ENCODE peak calls at places on chromosome 13, in nine cellular contexts. F is heart right ventricle, X is neural progenitor cell, W is mesenchymal stem cell, M is astrocyte, B is H7, D is A549, T is upper lobe of right lung, K is cardiac fibroblast. V is an unnamed sample.

GRCh38 chr13:103794526-103794925 is 728.3 kb upstream of the SLC10A2 start:
- DNase-seq in T (no peak), K (no peak), X (peak; percentile 18), B (no peak), W (no peak), F (no peak), M (no peak), D (no peak), V (no peak)

GRCh38 chr13:60591348-60591747 is 194.3 kb downstream of the TDRD3 start:
- DNase-seq in T (no peak), D (no peak), K (peak; percentile 78), M (peak; percentile 98), X (no peak), B (no peak), F (no peak), W (no peak), V (peak; percentile 28)

GRCh38 chr13:38024431-38024830 is 154.9 kb upstream of the TRPC4 start:
- DNase-seq in T (no peak), F (no peak), K (peak; percentile 42), M (peak; percentile 43), X (no peak), W (no peak), D (no peak), B (no peak), V (peak; percentile 3)

GRCh38 chr13:94988654-94989053 is 276.3 kb upstream of the SOX21 start:
- DNase-seq in T (no peak), B (peak; percentile 23), M (no peak), D (peak; percentile 37), F (no peak), X (peak; percentile 40), K (no peak), W (peak; percentile 7), V (peak; percentile 20)

GRCh38 chr13:94335786-94336357 is 143.6 kb downstream of the DCT start:
- DNase-seq in M (no peak), W (no peak), D (no peak), K (no peak), F (no peak), X (no peak), B (no peak), T (no peak), V (no peak)

GRCh38 chr13:28402057-28402381 is 92.9 kb downstream of the FLT1 start:
- DNase-seq in D (no peak), T (no peak), F (no peak), M (no peak), K (no peak), B (no peak), X (no peak), W (no peak), V (no peak)

GRCh38 chr13:73803997-73804396 is 330.2 kb downstream of the KLF12 start:
- DNase-seq in M (peak; percentile 58), D (peak; percentile 16), K (peak; percentile 62), F (no peak), B (no peak), W (peak; percentile 47), X (no peak), T (no peak), V (peak; percentile 30)

GRCh38 chr13:51924756-51925544 is 63.2 kb downstream of the CCDC70 start:
- DNase-seq in B (no peak), K (no peak), W (no peak), F (no peak), M (no peak), X (no peak), T (no peak), D (no peak), V (no peak)

GRCh38 chr13:32639502-32640105 is 53.4 kb downstream of the PDS5B start:
- DNase-seq in W (peak; percentile 67), T (no peak), K (peak; percentile 81), X (peak; percentile 59), F (no peak), M (peak; percentile 50), D (peak; percentile 57), B (peak; percentile 29), V (peak; percentile 79)

GRCh38 chr13:83634601-83635000 is 247.7 kb downstream of the SLITRK1 start:
- DNase-seq in T (no peak), M (no peak), D (no peak), W (no peak), X (peak; percentile 5), B (no peak), K (no peak), F (no peak), V (no peak)

GRCh38 chr13:51955841-51956603 is 55.2 kb downstream of the ATP7B start:
- DNase-seq in B (no peak), D (no peak), T (no peak), W (peak; percentile 5), M (no peak), X (no peak), F (no peak), K (no peak), V (no peak)

GRCh38 chr13:57846600-57847173 is 215.1 kb downstream of the PCDH17 start:
- DNase-seq in T (no peak), F (no peak), M (no peak), X (no peak), W (no peak), D (no peak), K (no peak), B (no peak), V (no peak)

GRCh38 chr13:26706381-26706780 is 54.2 kb downstream of the GPR12 start:
- DNase-seq in X (no peak), B (no peak), M (no peak), K (no peak), D (no peak), W (no peak), F (no peak), T (no peak), V (no peak)

GRCh38 chr13:110251227-110251791 is 55.6 kb downstream of the COL4A1 start:
- DNase-seq in X (no peak), F (no peak), B (no peak), K (no peak), W (no peak), D (no peak), T (no peak), M (no peak), V (no peak)

GRCh38 chr13:64446372-64446771 is 2783.8 kb downstream of the PCDH9 start:
- DNase-seq in D (peak; percentile 20), X (no peak), B (peak; percentile 13), W (no peak), K (peak; percentile 35), F (no peak), M (no peak), T (no peak), V (no peak)

GRCh38 chr13:68697551-68697950 is 1410.1 kb upstream of the ATXN8OS start:
- DNase-seq in B (no peak), D (no peak), W (peak; percentile 42), T (no peak), M (peak; percentile 59), X (no peak), F (no peak), K (no peak), V (no peak)

GRCh38 chr13:106112191-106112590 is 423.3 kb downstream of the EFNB2 start:
- DNase-seq in F (no peak), K (no peak), D (no peak), X (no peak), T (no peak), W (no peak), M (no peak), B (no peak), V (no peak)

GRCh38 chr13:57716295-57716694 is 84.8 kb downstream of the PCDH17 start:
- DNase-seq in X (no peak), M (no peak), F (no peak), D (no peak), T (no peak), W (no peak), K (no peak), B (peak; percentile 6), V (no peak)

GRCh38 chr13:60590775-60591174 is 193.8 kb downstream of the TDRD3 start:
- DNase-seq in X (no peak), B (no peak), D (no peak), M (peak; percentile 72), W (no peak), T (no peak), K (no peak), F (no peak), V (no peak)

GRCh38 chr13:82867284-82867683 is 1015.0 kb downstream of the SLITRK1 start:
- DNase-seq in K (no peak), F (no peak), M (no peak), W (no peak), B (no peak), D (no peak), T (no peak), X (no peak), V (no peak)

GRCh38 chr13:40371531-40372125 is 294.8 kb downstream of the FOXO1 start:
- DNase-seq in W (no peak), B (no peak), T (no peak), M (no peak), F (no peak), K (no peak), D (no peak), X (no peak), V (no peak)

GRCh38 chr13:94712812-94713555 is 639 bp upstream of the SOX21 start:
- DNase-seq in D (peak; percentile 55), B (peak; percentile 79), T (peak; percentile 68), F (no peak), K (peak; percentile 52), M (peak; percentile 60), X (peak; percentile 92), W (peak; percentile 56), V (peak; percentile 75)

GRCh38 chr13:96804186-96804585 is 190.1 kb downstream of the OXGR1 start:
- DNase-seq in M (no peak), B (no peak), X (no peak), D (no peak), K (no peak), W (no peak), T (no peak), F (no peak), V (no peak)
- H3K4me3 ChIP-seq in M (no peak overlapping the region), B (no peak overlapping the region), X (no peak overlapping the region), D (no peak overlapping the region), K (no peak overlapping the region), W (no peak overlapping the region), T (no peak overlapping the region), F (no peak overlapping the region), V (no peak overlapping the region)

GRCh38 chr13:46181799-46182490 is at the start of gene LCP1:
- DNase-seq in T (no peak), W (no peak), K (no peak), X (no peak), M (no peak), F (no peak), B (no peak), D (no peak), V (no peak)
- H3K4me3 ChIP-seq in T (peak within 1 kb of the TSS; percentile 40), W (no peak within 1 kb of the TSS), K (no peak within 1 kb of the TSS), X (no peak within 1 kb of the TSS), M (no peak within 1 kb of the TSS), F (no peak within 1 kb of the TSS), B (no peak within 1 kb of the TSS), D (no peak within 1 kb of the TSS), V (no peak within 1 kb of the TSS)

GRCh38 chr13:41427700-41428099 is 29.6 kb upstream of the RGCC start:
- DNase-seq in T (no peak), W (no peak), X (no peak), B (peak; percentile 22), F (no peak), K (no peak), M (no peak), D (no peak), V (no peak)
- H3K4me3 ChIP-seq in T (peak overlapping the region; percentile 35), W (peak overlapping the region; percentile 74), X (peak overlapping the region; percentile 48), B (no peak overlapping the region), F (peak overlapping the region; percentile 10), K (no peak overlapping the region), M (peak overlapping the region; percentile 33), D (peak overlapping the region; percentile 42), V (peak overlapping the region; percentile 44)

DNA sequence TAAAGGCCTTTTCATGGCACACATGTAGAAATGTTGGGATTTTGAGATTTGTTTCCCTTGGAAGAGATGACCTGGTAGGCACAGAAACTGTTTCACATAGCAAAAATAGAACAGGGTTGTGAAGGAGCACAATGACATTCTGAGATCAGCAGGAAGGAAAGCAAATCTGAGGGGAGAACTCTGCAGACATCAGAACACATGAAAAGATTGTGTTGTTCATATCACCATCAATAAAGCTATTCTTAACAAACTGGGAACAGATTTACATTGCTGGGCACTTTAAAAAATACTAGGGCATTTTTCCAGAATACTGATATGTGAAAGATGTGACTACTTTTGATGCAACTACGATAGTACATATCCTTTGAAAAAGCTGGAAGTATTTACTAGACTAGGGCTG is 481.7 kb downstream of the MYO16 start:
- DNase-seq in M (no peak), X (no peak), W (no peak), T (no peak), D (no peak), F (no peak), B (no peak), K (no peak), V (no peak)
- H3K4me3 ChIP-seq in M (no peak overlapping the region), X (no peak overlapping the region), W (no peak overlapping the region), T (no peak overlapping the region), D (no peak overlapping the region), F (no peak overlapping the region), B (no peak overlapping the region), K (no peak overlapping the region), V (no peak overlapping the region)